ENCODE peak calls at places on chromosomes 11 and 22, in five cellular contexts. Y is astrocyte of the spinal cord, J is fibroblast of mammary gland, L is GM12865, I is pancreas. D is an unnamed sample.

GRCh38 chr11:70503878-70504240 is 105.5 kb downstream of the CTTN start:
- DNase-seq in J (no peak), Y (no peak), L (peak; percentile 44), I (no peak), D (no peak)

GRCh38 chr11:3795131-3796092 is 1.9 kb downstream of the NUP98 start:
- DNase-seq in L (no peak), J (no peak), Y (no peak), I (no peak), D (no peak)

GRCh38 chr11:85965202-85965601 is 103.7 kb downstream of the PICALM start:
- DNase-seq in I (no peak), J (peak; percentile 74), Y (no peak), L (no peak), D (no peak)

GRCh38 chr11:17145972-17146371 is 61.8 kb downstream of the PIK3C2A start:
- DNase-seq in I (no peak), Y (no peak), J (peak; percentile 9), L (peak; percentile 11), D (no peak)

GRCh38 chr11:48148749-48149148 is 67.9 kb upstream of the OR4B1 start:
- DNase-seq in J (no peak), I (no peak), Y (peak; percentile 27), L (no peak), D (no peak)

GRCh38 chr11:92859290-92859689 is 110.2 kb upstream of the MTNR1B start:
- DNase-seq in L (no peak), Y (no peak), I (no peak), J (no peak), D (no peak)

GRCh38 chr11:42923651-42924050 is 388.1 kb upstream of the API5 start:
- DNase-seq in Y (no peak), L (no peak), I (no peak), J (no peak), D (no peak)

GRCh38 chr11:33723238-33723881 is 12.9 kb downstream of the CD59 start:
- DNase-seq in L (no peak), Y (peak; percentile 87), I (no peak), J (peak; percentile 99), D (no peak)

GRCh38 chr22:39178206-39179111 is 26.0 kb upstream of the CBX7 start:
- DNase-seq in Y (peak; percentile 28), L (no peak), I (no peak), J (peak; percentile 73), D (no peak)

GRCh38 chr22:20008221-20008995 is 8.2 kb downstream of the ARVCF start:
- DNase-seq in Y (no peak), I (peak; percentile 9), L (no peak), J (no peak), D (no peak)

GRCh38 chr11:129865701-129866100 is 29.7 kb downstream of the NFRKB start:
- DNase-seq in L (no peak), I (no peak), J (no peak), Y (no peak), D (no peak)

GRCh38 chr11:10638285-10638684 is 55.3 kb downstream of the IRAG1 start:
- DNase-seq in L (no peak), J (peak; percentile 73), Y (peak; percentile 56), I (no peak), D (peak; percentile 39)

GRCh38 chr11:16898274-16898985 is 115.8 kb downstream of the PLEKHA7 start:
- DNase-seq in J (no peak), I (no peak), Y (no peak), L (no peak), D (no peak)

GRCh38 chr11:65629579-65629978 is 8.3 kb upstream of the SIPA1 start:
- DNase-seq in J (no peak), I (no peak), L (no peak), Y (no peak), D (no peak)

GRCh38 chr22:46902998-46903916 is 140.8 kb downstream of the TBC1D22A start:
- DNase-seq in Y (no peak), J (no peak), I (no peak), L (no peak), D (no peak)

GRCh38 chr11:83011333-83012167 is 60.1 kb downstream of the RAB30 start:
- DNase-seq in J (no peak), Y (peak; percentile 43), I (peak; percentile 38), L (no peak), D (no peak)

GRCh38 chr11:726278-726915 is 20.4 kb downstream of the EPS8L2 start:
- DNase-seq in Y (peak; percentile 39), I (peak; percentile 91), L (peak; percentile 58), J (peak; percentile 51), D (no peak)

GRCh38 chr11:65295571-65296338 is 18.9 kb upstream of the CDC42EP2 start:
- DNase-seq in L (no peak), I (no peak), J (no peak), Y (no peak), D (no peak)

GRCh38 chr22:47417699-47418098 is 655.2 kb downstream of the TBC1D22A start:
- DNase-seq in J (no peak), Y (no peak), L (no peak), I (no peak), D (no peak)

GRCh38 chr11:77547863-77548551 is 41.7 kb upstream of the AQP11 start:
- DNase-seq in I (no peak), J (peak; percentile 77), L (peak; percentile 76), Y (peak; percentile 75), D (peak; percentile 59)

GRCh38 chr11:126284829-126285228 is 1.9 kb downstream of the TIRAP start:
- DNase-seq in Y (peak; percentile 94), L (peak; percentile 91), J (peak; percentile 97), I (peak; percentile 52), D (peak; percentile 95)
- H3K4me3 ChIP-seq in Y (no peak overlapping the region), L (peak overlapping the region; percentile 71), J (no peak overlapping the region), I (no peak overlapping the region), D (no peak overlapping the region)

GRCh38 chr11:118688851-118689502 is 9.5 kb upstream of the TREH start:
- DNase-seq in L (no peak), I (peak; percentile 37), Y (no peak), J (no peak), D (no peak)
- TF ChIP-seq CTCF in L (no peak), I (no peak), Y (no peak), J (no peak), D (no peak)

GRCh38 chr11:44564653-44565007 is 833 bp upstream of the CD82 start:
- DNase-seq in J (peak; percentile 92), I (peak; percentile 89), L (no peak), Y (peak; percentile 86), D (no peak)
- H3K4me3 ChIP-seq in J (peak overlapping the region; percentile 50), I (peak overlapping the region; percentile 23), L (peak overlapping the region; percentile 70), Y (peak overlapping the region; percentile 40), D (peak overlapping the region; percentile 45)

GRCh38 chr11:35486446-35486845 is 39.0 kb downstream of the PAMR1 start:
- DNase-seq in L (no peak), I (no peak), J (no peak), Y (no peak), D (no peak)
- TF ChIP-seq CTCF in L (peak; percentile 2), I (no peak), J (peak; percentile 14), Y (peak; percentile 11), D (no peak)

GRCh38 chr22:48866906-48867597 is 960.6 kb downstream of the BRD1 start:
- DNase-seq in Y (no peak), L (no peak), I (no peak), J (no peak), D (no peak)
- H3K4me3 ChIP-seq in Y (no peak overlapping the region), L (no peak overlapping the region), I (no peak overlapping the region), J (no peak overlapping the region), D (no peak overlapping the region)

GRCh38 chr11:107752954-107753822 is 41.3 kb upstream of the SLN start:
- DNase-seq in J (peak; percentile 36), I (no peak), Y (no peak), L (no peak), D (no peak)

GRCh38 chr11:107752508-107752907 is 40.7 kb upstream of the SLN start:
- DNase-seq in I (no peak), Y (no peak), L (no peak), J (no peak), D (no peak)

GRCh38 chr11:107756553-107756952 is 44.7 kb upstream of the SLN start:
- DNase-seq in J (no peak), L (no peak), I (no peak), Y (no peak), D (no peak)

GRCh38 chr11:107757661-107758060 is 45.8 kb upstream of the SLN start:
- DNase-seq in Y (no peak), L (no peak), J (no peak), I (no peak), D (no peak)
- TF ChIP-seq CTCF in Y (peak; percentile 9), L (no peak), J (peak; percentile 21), I (no peak), D (peak; percentile 11)

GRCh38 chr11:36119300-36119699 is 169.9 kb downstream of the COMMD9 start:
- DNase-seq in J (no peak), Y (no peak), I (no peak), L (no peak), D (no peak)

GRCh38 chr11:36127550-36127949 is 161.7 kb downstream of the COMMD9 start:
- DNase-seq in I (no peak), L (no peak), Y (no peak), J (no peak), D (no peak)

GRCh38 chr11:36122715-36123114 is 166.5 kb downstream of the COMMD9 start:
- DNase-seq in J (peak; percentile 12), Y (no peak), I (no peak), L (no peak), D (no peak)

GRCh38 chr11:36126703-36127102 is 162.5 kb downstream of the COMMD9 start:
- DNase-seq in Y (peak; percentile 45), L (no peak), J (no peak), I (no peak), D (no peak)

DNA sequence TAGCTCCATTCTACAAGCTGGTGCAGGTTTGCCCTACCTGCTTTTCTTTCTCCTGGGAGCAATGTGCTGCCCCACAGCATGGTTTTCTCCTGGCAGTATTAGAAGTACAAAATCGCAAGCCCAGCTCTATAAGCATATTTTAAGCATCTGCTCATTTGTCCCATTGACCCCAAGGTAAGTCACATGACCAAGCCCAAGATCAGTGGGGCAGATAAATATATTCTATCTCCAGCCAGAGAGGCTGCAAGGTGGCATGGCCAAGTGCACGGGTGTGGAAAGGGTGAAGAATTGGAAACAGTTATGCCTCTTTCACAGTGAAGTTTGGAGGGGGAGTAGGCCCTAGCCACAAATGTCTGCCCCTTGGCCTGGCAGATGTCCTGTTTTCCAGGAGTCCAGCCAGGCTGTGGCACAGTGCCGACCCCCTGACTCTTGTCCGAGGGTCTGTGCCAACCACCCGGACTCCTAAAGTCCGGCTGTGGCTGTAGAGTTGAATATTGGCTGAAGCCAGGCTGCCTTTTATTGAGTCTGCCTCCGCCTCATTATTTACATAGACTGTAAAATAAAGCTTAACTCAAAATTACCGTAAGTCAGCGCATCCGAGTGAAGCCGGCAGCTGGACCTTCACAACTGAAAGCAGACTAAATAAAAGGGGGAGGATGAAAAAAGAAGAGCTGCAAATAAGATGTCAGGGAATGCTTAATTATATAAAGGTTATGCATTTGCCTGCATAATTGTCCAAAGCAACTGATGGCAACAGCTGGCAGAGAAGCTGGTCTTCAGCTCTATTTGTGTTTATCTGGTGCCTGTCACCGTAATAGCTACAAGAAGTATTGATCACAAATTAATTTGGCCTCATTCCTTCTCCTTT is 165.6 kb downstream of the COMMD9 start:
- DNase-seq in J (no peak), Y (peak; percentile 61), I (no peak), L (no peak), D (no peak)
- H3K4me3 ChIP-seq in J (no peak overlapping the region), Y (no peak overlapping the region), I (no peak overlapping the region), L (no peak overlapping the region), D (no peak overlapping the region)

GRCh38 chr11:68402355-68403031 is 58.1 kb upstream of the PPP6R3 start:
- DNase-seq in Y (no peak), I (no peak), J (no peak), L (no peak), D (no peak)
- TF ChIP-seq CTCF in Y (no peak), I (no peak), J (no peak), L (no peak), D (no peak)